ENCODE peak calls at places on chromosomes 13 and 19, in four cellular contexts. A is SK-N-SH, Q is Panc1, O is GM12878. X is an unnamed sample.

GRCh38 chr19:16248380-16249023 is 50.8 kb downstream of the AP1M1 start:
- DNase-seq in A (no peak), Q (no peak), O (no peak), X (no peak)

GRCh38 chr19:41230067-41230857 is 11.2 kb downstream of the AXL start:
- DNase-seq in A (no peak), Q (no peak), O (no peak), X (no peak)

GRCh38 chr19:11478167-11479089 is 2.4 kb downstream of the ELAVL3 start:
- DNase-seq in A (no peak), Q (no peak), O (no peak), X (no peak)

GRCh38 chr13:19606152-19606551 is 27.3 kb upstream of the MPHOSPH8 start:
- DNase-seq in A (no peak), Q (no peak), O (no peak), X (no peak)

GRCh38 chr19:2462635-2463421 is 6.1 kb upstream of the LMNB2 start:
- DNase-seq in A (peak; percentile 84), Q (no peak), O (no peak), X (peak; percentile 91)

GRCh38 chr13:110756268-110756667 is 42.8 kb downstream of the ING1 start:
- DNase-seq in A (no peak), Q (no peak), O (no peak), X (no peak)

GRCh38 chr13:101545521-101545920 is 93.0 kb downstream of the ITGBL1 start:
- DNase-seq in A (no peak), Q (no peak), O (no peak), X (no peak)

GRCh38 chr13:42277618-42278276 is 5.8 kb downstream of the AKAP11 start:
- DNase-seq in A (no peak), Q (no peak), O (no peak), X (no peak)

GRCh38 chr13:91986771-91987515 is 588.5 kb downstream of the GPC5 start:
- DNase-seq in A (no peak), Q (no peak), O (no peak), X (no peak)

GRCh38 chr13:42305503-42305902 is 33.6 kb downstream of the AKAP11 start:
- DNase-seq in A (no peak), Q (no peak), O (no peak), X (no peak)

GRCh38 chr19:10961073-10961762 is 388 bp downstream of the SMARCA4 start:
- DNase-seq in A (peak; percentile 90), Q (no peak), O (no peak), X (no peak)

GRCh38 chr13:110216006-110216402 is 91.0 kb downstream of the COL4A1 start:
- DNase-seq in A (no peak), Q (no peak), O (no peak), X (no peak)

GRCh38 chr13:36130542-36131214 is 504 bp downstream of the DCLK1 start:
- DNase-seq in A (peak; percentile 80), Q (no peak), O (no peak), X (no peak)

GRCh38 chr13:84025828-84026227 is 143.6 kb upstream of the SLITRK1 start:
- DNase-seq in A (no peak), Q (no peak), O (no peak), X (no peak)

GRCh38 chr19:15419413-15420025 is 731 bp upstream of the AKAP8L start:
- DNase-seq in A (no peak), Q (no peak), O (no peak), X (no peak)

GRCh38 chr13:51453308-51453958 is 597 bp upstream of the INTS6 start:
- DNase-seq in A (peak; percentile 84), Q (no peak), O (peak; percentile 42), X (no peak)

GRCh38 chr19:10701955-10702307 is 692 bp downstream of the QTRT1 start:
- DNase-seq in A (peak; percentile 82), Q (no peak), O (no peak), X (no peak)

GRCh38 chr13:113907637-113908617 is 44.1 kb upstream of the GAS6 start:
- DNase-seq in A (no peak), Q (no peak), O (no peak), X (no peak)

GRCh38 chr19:46925548-46925950 is 64.8 kb downstream of the ARHGAP35 start:
- DNase-seq in A (no peak), Q (no peak), O (no peak), X (no peak)

GRCh38 chr13:77422724-77423123 is 95.8 kb upstream of the MYCBP2 start:
- DNase-seq in A (no peak), Q (no peak), O (no peak), X (no peak)

GRCh38 chr19:35549174-35549788 is 3.9 kb downstream of the TMEM147 start:
- DNase-seq in A (peak; percentile 83), Q (peak; percentile 33), O (no peak), X (peak; percentile 75)

GRCh38 chr19:44530777-44531176 is 1.3 kb upstream of the CEACAM20 start:
- DNase-seq in A (no peak), Q (no peak), O (no peak), X (no peak)
- TF ChIP-seq SIN3A in A (no peak), Q (no peak), O (no peak), X (no peak)

GRCh38 chr19:19514215-19514633 is 1.1 kb downstream of the TSSK6 start:
- DNase-seq in A (no peak), Q (no peak), O (no peak), X (no peak)
- TF ChIP-seq POLR2AphosphoS5 in A (no peak), Q (no peak), O (no peak), X (no peak)

DNA sequence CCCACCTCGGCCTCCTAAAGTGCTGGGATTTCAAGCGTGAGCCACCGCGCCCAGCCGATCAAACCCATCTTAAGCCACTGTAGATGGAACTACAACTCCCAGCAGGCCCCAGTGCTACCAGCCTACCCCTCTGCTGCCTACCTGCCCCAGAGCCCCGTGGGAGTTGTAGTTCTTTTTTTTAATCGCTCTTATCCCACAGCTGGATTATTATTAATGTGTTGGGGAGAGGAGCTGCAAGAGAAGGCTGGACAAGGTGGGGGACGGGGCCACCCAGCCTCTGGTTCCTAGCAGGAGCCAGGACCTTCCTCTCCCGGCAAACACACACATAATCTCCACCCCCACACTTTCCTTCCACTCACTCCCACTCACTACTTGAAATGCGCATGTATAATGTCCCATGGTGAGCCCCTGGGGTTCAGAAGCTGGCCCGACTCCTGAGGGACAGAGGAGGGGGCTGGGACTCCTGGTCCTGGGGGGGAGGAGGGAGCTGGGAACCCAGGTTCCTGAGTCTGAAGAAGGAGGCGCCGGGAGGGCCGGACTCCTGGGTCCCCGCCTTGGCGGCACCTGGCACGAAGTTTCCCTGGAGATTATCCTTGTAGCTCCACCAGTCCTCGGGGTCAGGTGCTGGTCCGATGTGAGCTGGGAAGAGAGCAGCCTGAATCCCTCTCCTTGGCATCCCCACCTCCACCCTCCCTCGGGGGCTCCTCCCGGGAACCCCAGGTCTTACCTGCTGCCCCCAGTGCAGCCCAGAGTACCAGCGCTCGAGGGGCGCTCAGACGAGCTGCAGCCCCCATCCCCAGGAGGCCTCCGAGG is 942 bp downstream of the CA11 start:
- DNase-seq in A (peak; percentile 80), Q (no peak), O (no peak), X (peak; percentile 81)
- TF ChIP-seq SIN3A in A (no peak), Q (no peak), O (no peak), X (peak; percentile 77)

GRCh38 chr19:484494-484893 is 11.8 kb upstream of the MADCAM1 start:
- DNase-seq in A (no peak), Q (no peak), O (no peak), X (no peak)
- TF ChIP-seq POLR2AphosphoS5 in A (no peak), Q (no peak), O (no peak), X (no peak)

GRCh38 chr13:112904436-112904960 is 64.5 kb upstream of the MCF2L start:
- DNase-seq in A (no peak), Q (no peak), O (no peak), X (no peak)
- TF ChIP-seq SIN3A in A (no peak), Q (no peak), O (no peak), X (no peak)

DNA sequence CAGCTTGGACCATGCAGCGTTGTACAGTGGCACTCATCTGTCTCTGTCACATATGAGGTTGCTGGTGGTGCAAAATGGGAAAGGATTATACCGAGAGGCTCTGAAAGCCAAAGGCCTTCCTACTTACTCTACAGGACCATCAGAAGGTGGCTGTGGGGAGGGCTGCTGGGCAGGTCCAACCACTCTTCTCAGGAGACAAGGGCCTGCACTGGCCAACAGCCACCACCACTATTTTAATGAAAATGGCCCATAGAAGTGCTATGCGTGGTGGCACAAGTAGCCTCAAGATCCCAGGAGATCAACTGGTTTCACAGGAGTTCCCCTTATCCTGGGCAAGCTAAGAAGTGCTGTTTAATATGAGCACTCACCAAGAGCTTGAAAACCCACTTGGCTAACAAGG is 52.3 kb downstream of the MRPL57 start:
- DNase-seq in A (no peak), Q (no peak), O (no peak), X (no peak)
- TF ChIP-seq POLR2AphosphoS5 in A (no peak), Q (no peak), O (no peak), X (no peak)

GRCh38 chr19:43775299-43775890 is 5.4 kb downstream of the KCNN4 start:
- DNase-seq in A (no peak), Q (no peak), O (no peak), X (no peak)

GRCh38 chr19:43774103-43774939 is 6.5 kb downstream of the KCNN4 start:
- DNase-seq in A (peak; percentile 87), Q (no peak), O (no peak), X (no peak)

GRCh38 chr19:43778651-43779050 is 2.1 kb downstream of the KCNN4 start:
- DNase-seq in A (no peak), Q (no peak), O (no peak), X (no peak)

GRCh38 chr19:43777163-43777700 is 3.5 kb downstream of the KCNN4 start:
- DNase-seq in A (peak; percentile 69), Q (no peak), O (no peak), X (no peak)

GRCh38 chr19:43776285-43776684 is 4.5 kb downstream of the KCNN4 start:
- DNase-seq in A (no peak), Q (no peak), O (no peak), X (no peak)
- TF ChIP-seq SIN3A in A (no peak), Q (no peak), O (no peak), X (no peak)

X was measured in H1.